ENCODE peak calls at places on chromosomes 4 and X, in seven cellular contexts. D is glutamatergic neuron, P is stomach, Z is epithelial cell of proximal tubule, M is WTC11, U is Calu3, V is AG10803. N is an unnamed sample.

GRCh38 chrX:40476958-40477357 is 103.8 kb upstream of the ATP6AP2 start:
- DNase-seq in U (no peak), V (no peak), P (no peak), Z (no peak), M (no peak), D (no peak), N (no peak)

GRCh38 chr4:55458611-55459010 is 62.9 kb downstream of the TMEM165 start:
- DNase-seq in M (no peak), D (no peak), P (no peak), Z (no peak), V (no peak), U (no peak), N (no peak)

GRCh38 chrX:29231800-29232199 is 644.6 kb downstream of the IL1RAPL1 start:
- DNase-seq in P (no peak), Z (no peak), V (no peak), D (no peak), U (no peak), M (no peak), N (no peak)

GRCh38 chr4:141789716-141790115 is 153.3 kb downstream of the IL15 start:
- DNase-seq in P (no peak), M (no peak), D (no peak), U (no peak), V (no peak), Z (no peak), N (no peak)

GRCh38 chrX:21658746-21659145 is 616 bp upstream of the KLHL34 start:
- DNase-seq in V (no peak), D (no peak), U (peak), M (peak), Z (no peak), P (no peak), N (no peak)

GRCh38 chr4:87310691-87311335 is 11.9 kb downstream of the HSD17B13 start:
- DNase-seq in M (no peak), U (no peak), Z (no peak), V (no peak), D (no peak), P (no peak), N (no peak)

GRCh38 chr4:56979674-56980073 is 978 bp downstream of the POLR2B start:
- DNase-seq in U (peak), Z (no peak), P (no peak), D (peak), M (no peak), V (peak), N (no peak)

GRCh38 chr4:127355738-127356137 is 277.0 kb upstream of the INTU start:
- DNase-seq in M (no peak), Z (no peak), D (no peak), U (no peak), V (no peak), P (peak), N (no peak)

GRCh38 chr4:16916719-16917337 is 18.4 kb upstream of the LDB2 start:
- DNase-seq in U (peak), D (peak), M (peak), Z (no peak), P (peak), V (no peak), N (peak)

GRCh38 chrX:24833695-24834094 is 140.0 kb downstream of the POLA1 start:
- DNase-seq in M (no peak), Z (no peak), D (no peak), V (no peak), U (no peak), P (no peak), N (no peak)

GRCh38 chr4:56690393-56690971 is 9.4 kb upstream of the HOPX start:
- DNase-seq in M (no peak), U (no peak), D (no peak), P (no peak), V (no peak), Z (no peak), N (no peak)

GRCh38 chr4:26360864-26361263 is 40.0 kb downstream of the RBPJ start:
- DNase-seq in M (no peak), U (no peak), Z (no peak), D (peak), V (peak), P (no peak), N (no peak)

GRCh38 chr4:182083681-182084410 is 159.4 kb upstream of the TENM3 start:
- DNase-seq in U (no peak), M (no peak), P (no peak), V (no peak), D (no peak), Z (no peak), N (no peak)

GRCh38 chrX:81489987-81490386 is 288.1 kb downstream of the SH3BGRL start:
- DNase-seq in Z (no peak), V (no peak), U (no peak), M (no peak), P (no peak), D (no peak), N (no peak)

GRCh38 chr4:106365613-106366012 is 3.0 kb downstream of the GIMD1 start:
- DNase-seq in P (no peak), M (no peak), D (no peak), V (peak), U (no peak), Z (peak), N (no peak)

GRCh38 chrX:129980043-129980442 is 2.4 kb upstream of the BCORL1 start:
- DNase-seq in M (peak), Z (no peak), P (peak), U (no peak), D (no peak), V (no peak), N (no peak)

GRCh38 chr4:140315032-140315826 is 58.2 kb upstream of the SCOC start:
- DNase-seq in M (no peak), V (no peak), Z (no peak), D (no peak), P (no peak), U (no peak), N (no peak)

GRCh38 chr4:140305053-140305452 is 68.4 kb upstream of the SCOC start:
- DNase-seq in U (no peak), M (no peak), V (no peak), Z (no peak), P (no peak), D (no peak), N (no peak)

GRCh38 chr4:140312101-140312500 is 61.3 kb upstream of the SCOC start:
- DNase-seq in U (no peak), D (no peak), V (no peak), M (no peak), Z (no peak), P (no peak), N (no peak)

GRCh38 chr4:140308366-140309123 is 64.9 kb upstream of the SCOC start:
- DNase-seq in M (no peak), U (no peak), V (peak), D (no peak), P (no peak), Z (no peak), N (no peak)

GRCh38 chr4:140309124-140309870 is 64.1 kb upstream of the SCOC start:
- DNase-seq in V (peak), Z (no peak), P (no peak), M (peak), U (no peak), D (no peak), N (no peak)
- TF ChIP-seq CTCF in V (no peak), Z (peak), P (no peak), M (no peak), U (no peak), D (no peak), N (no peak)

GRCh38 chr4:4480685-4481393 is 61.0 kb downstream of the STX18 start:
- DNase-seq in V (peak), M (no peak), D (peak), P (no peak), Z (no peak), U (no peak), N (no peak)
- TF ChIP-seq CTCF in V (peak), M (no peak), D (peak), P (peak), Z (peak), U (no peak), N (peak)

DNA sequence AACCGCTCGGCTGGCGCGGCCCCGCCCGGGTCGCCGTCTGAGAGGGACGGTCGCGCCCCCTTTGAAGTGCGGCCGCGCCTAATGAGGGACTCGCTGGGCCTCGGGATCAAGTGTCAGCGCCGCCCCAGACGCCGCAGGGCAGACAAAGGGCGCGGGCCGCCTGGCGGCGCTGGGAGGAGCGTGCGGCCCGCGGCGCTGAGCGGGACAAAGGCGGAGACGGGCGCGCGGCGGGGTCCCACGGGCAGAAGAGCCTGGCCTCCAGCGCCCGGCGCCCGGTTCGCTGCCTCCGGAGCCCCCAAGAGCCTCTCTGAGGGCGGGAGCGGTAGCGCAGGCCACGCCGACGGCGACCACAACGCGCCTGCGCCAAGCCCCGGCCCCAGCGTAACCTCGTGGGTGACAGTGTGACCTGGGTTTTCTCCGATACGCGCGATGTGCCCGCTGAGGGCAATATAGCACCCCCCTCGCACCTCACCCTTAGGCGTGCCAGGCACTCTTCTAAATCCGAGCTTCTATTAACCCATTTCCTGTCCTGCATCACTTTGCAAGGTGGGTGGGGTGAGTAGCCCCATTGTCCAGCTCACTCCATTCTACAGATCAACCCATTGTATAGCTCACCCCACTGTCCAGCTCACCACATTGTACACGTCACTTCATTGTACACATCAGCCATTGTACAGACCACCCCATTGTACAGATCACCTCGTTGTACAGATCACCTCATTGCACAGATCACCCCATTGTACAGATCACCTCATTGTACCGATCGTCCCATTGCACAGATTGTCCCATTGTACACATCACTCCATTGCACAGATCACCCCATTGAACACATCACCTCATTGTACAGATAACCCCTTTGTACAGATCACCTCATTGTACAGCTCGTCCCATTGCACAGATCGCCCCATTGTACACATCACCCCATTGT is 33.7 kb upstream of the STX18 start:
- DNase-seq in D (peak), U (peak), M (peak), V (peak), Z (no peak), P (peak), N (peak)
- TF ChIP-seq CTCF in D (peak), U (no peak), M (no peak), V (no peak), Z (peak), P (peak), N (peak)

GRCh38 chrX:11557120-11557519 is 108.6 kb downstream of the ARHGAP6 start:
- DNase-seq in D (no peak), V (peak), P (no peak), Z (no peak), M (no peak), U (no peak), N (no peak)
- TF ChIP-seq CTCF in D (no peak), V (no peak), P (no peak), Z (no peak), M (no peak), U (no peak), N (no peak)

DNA sequence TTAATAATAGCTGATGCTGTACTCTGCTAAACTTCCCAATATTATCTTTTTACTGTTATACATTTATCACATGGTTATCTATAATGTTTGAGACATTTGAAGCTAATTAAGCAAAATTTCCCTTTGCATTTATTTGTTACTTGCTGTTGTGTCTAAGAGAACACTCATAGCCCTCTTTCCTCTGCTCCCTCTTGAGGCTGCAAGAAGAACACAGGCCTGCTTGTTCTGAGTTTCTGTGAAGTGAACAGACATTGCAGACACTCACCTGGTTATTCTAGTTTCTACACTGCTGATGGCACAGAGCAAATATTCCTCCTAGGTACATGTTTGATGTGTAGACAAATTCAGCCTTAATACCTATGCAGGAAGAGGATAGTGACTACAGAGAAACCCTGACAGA is 367.8 kb downstream of the GASK1B start:
- DNase-seq in P (no peak), D (no peak), U (no peak), V (no peak), M (no peak), Z (no peak), N (no peak)
- TF ChIP-seq CTCF in P (peak), D (peak), U (no peak), V (no peak), M (no peak), Z (peak), N (no peak)

GRCh38 chrX:10254746-10255145 is 98.0 kb downstream of the CLCN4 start:
- DNase-seq in D (no peak), P (no peak), V (peak), U (peak), Z (no peak), M (no peak), N (no peak)
- TF ChIP-seq CTCF in D (no peak), P (no peak), V (peak), U (peak), Z (peak), M (no peak), N (no peak)

GRCh38 chr4:71713611-71714203 is 70.2 kb downstream of the GC start:
- DNase-seq in Z (peak), M (no peak), U (no peak), V (peak), P (no peak), D (no peak), N (no peak)

GRCh38 chr4:71711044-71711984 is 72.6 kb downstream of the GC start:
- DNase-seq in V (no peak), D (no peak), U (no peak), P (no peak), Z (no peak), M (no peak), N (no peak)

GRCh38 chr4:71711985-71712348 is 71.9 kb downstream of the GC start:
- DNase-seq in V (no peak), M (no peak), D (no peak), P (no peak), Z (no peak), U (no peak), N (no peak)

DNA sequence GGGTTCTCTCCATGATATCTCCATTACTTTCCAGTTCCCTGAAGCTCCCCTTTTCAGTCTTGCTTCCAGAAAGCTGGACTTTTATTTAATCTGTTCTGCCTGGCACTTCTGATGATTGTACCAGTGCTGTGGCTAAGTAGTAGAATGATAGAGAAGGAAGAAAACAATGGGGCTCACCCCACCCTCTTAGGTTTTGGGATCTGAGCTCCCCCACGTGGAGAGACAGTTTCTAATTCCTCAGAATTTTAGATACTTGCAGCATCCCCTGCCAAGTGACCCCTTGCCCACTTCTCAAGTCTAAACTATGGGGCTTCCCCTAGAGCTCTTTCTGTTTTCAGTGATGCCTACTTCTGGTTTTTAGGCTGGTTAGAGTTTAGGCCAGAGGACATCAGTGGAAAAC is 73.9 kb downstream of the GC start:
- DNase-seq in Z (no peak), D (no peak), M (no peak), V (no peak), U (peak), P (no peak), N (no peak)
- TF ChIP-seq CTCF in Z (peak), D (no peak), M (no peak), V (no peak), U (no peak), P (no peak), N (no peak)

DNA sequence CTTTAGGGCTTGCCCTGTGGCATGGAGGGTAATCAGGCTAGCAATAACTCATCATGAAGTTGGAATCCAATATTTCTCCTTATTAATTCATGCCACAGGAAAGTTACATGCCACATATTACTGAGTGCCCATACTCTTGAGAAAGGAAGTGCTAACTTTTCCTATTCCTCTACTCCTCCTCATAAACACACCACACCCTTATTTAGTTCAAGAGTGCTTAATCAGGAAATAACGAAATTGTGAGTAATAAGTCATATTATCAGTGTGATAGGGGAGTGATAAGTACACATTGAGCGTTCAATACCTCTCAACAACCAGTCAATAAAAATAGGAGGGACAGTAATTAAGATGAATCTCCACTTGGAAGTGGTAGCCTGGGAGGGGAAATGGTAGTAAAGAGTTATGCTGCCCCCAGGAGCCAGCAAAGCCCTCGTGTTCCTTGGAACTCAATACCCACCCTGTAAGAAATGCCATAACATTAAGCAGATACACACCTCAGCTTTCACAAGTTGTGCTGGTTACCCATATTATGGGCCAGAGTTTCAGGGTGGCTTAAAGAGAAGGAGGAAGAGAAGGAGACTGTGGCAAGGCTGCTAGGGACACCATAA is 410.0 kb upstream of the NR3C2 start:
- DNase-seq in M (no peak), Z (no peak), D (no peak), V (no peak), P (no peak), U (peak), N (no peak)
- TF ChIP-seq CTCF in M (no peak), Z (peak), D (no peak), V (no peak), P (no peak), U (no peak), N (no peak)